ENCODE peak calls at places on chromosomes 4 and X, in six cellular contexts. One of them, this sample, is unnamed.

GRCh38 chr4:44016582-44017421 is 431.8 kb downstream of the KCTD8 start:
- DNase-seq in activated CD8-positive, alpha-beta memory T cell treated with anti-CD3 and anti-CD28 coated beads for 48 hours: no peak
- DNase-seq in small intestine: no peak
- DNase-seq in T-helper 1 cell: no peak
- DNase-seq in posterior cingulate gyrus: no peak
- DNase-seq in stimulated activated CD8-positive, alpha-beta memory T cell treated with anti-CD3 and anti-CD28 coated beads, Interleukin-7, amount 100 ng/mL, for 1 hour: no peak
- DNase-seq in this sample: peak

GRCh38 chr4:78569291-78569821 is 17.8 kb downstream of the ANXA3 start:
- DNase-seq in activated CD8-positive, alpha-beta memory T cell treated with anti-CD3 and anti-CD28 coated beads for 48 hours: no peak
- DNase-seq in small intestine: peak
- DNase-seq in T-helper 1 cell: no peak
- DNase-seq in posterior cingulate gyrus: no peak
- DNase-seq in stimulated activated CD8-positive, alpha-beta memory T cell treated with anti-CD3 and anti-CD28 coated beads, Interleukin-7, amount 100 ng/mL, for 1 hour: no peak
- DNase-seq in this sample: peak

GRCh38 chr4:165628572-165628971 is 244.5 kb upstream of the TLL1 start:
- DNase-seq in activated CD8-positive, alpha-beta memory T cell treated with anti-CD3 and anti-CD28 coated beads for 48 hours: no peak
- DNase-seq in small intestine: no peak
- DNase-seq in T-helper 1 cell: no peak
- DNase-seq in posterior cingulate gyrus: no peak
- DNase-seq in stimulated activated CD8-positive, alpha-beta memory T cell treated with anti-CD3 and anti-CD28 coated beads, Interleukin-7, amount 100 ng/mL, for 1 hour: no peak
- DNase-seq in this sample: no peak

GRCh38 chrX:15838017-15838416 is 16.6 kb downstream of the AP1S2 start:
- DNase-seq in activated CD8-positive, alpha-beta memory T cell treated with anti-CD3 and anti-CD28 coated beads for 48 hours: no peak
- DNase-seq in small intestine: no peak
- DNase-seq in T-helper 1 cell: no peak
- DNase-seq in posterior cingulate gyrus: no peak
- DNase-seq in stimulated activated CD8-positive, alpha-beta memory T cell treated with anti-CD3 and anti-CD28 coated beads, Interleukin-7, amount 100 ng/mL, for 1 hour: no peak
- DNase-seq in this sample: no peak

GRCh38 chr4:25787891-25788331 is 74.9 kb downstream of the SEL1L3 start:
- DNase-seq in activated CD8-positive, alpha-beta memory T cell treated with anti-CD3 and anti-CD28 coated beads for 48 hours: no peak
- DNase-seq in small intestine: no peak
- DNase-seq in T-helper 1 cell: no peak
- DNase-seq in posterior cingulate gyrus: no peak
- DNase-seq in stimulated activated CD8-positive, alpha-beta memory T cell treated with anti-CD3 and anti-CD28 coated beads, Interleukin-7, amount 100 ng/mL, for 1 hour: no peak
- DNase-seq in this sample: no peak

GRCh38 chr4:95549246-95550138 is 719 bp upstream of the UNC5C start:
- DNase-seq in activated CD8-positive, alpha-beta memory T cell treated with anti-CD3 and anti-CD28 coated beads for 48 hours: no peak
- DNase-seq in small intestine: peak
- DNase-seq in T-helper 1 cell: no peak
- DNase-seq in posterior cingulate gyrus: peak
- DNase-seq in stimulated activated CD8-positive, alpha-beta memory T cell treated with anti-CD3 and anti-CD28 coated beads, Interleukin-7, amount 100 ng/mL, for 1 hour: no peak
- DNase-seq in this sample: no peak

GRCh38 chr4:52260507-52261302 is 209.6 kb downstream of the SPATA18 start:
- DNase-seq in activated CD8-positive, alpha-beta memory T cell treated with anti-CD3 and anti-CD28 coated beads for 48 hours: no peak
- DNase-seq in small intestine: no peak
- DNase-seq in T-helper 1 cell: no peak
- DNase-seq in posterior cingulate gyrus: peak
- DNase-seq in stimulated activated CD8-positive, alpha-beta memory T cell treated with anti-CD3 and anti-CD28 coated beads, Interleukin-7, amount 100 ng/mL, for 1 hour: no peak
- DNase-seq in this sample: no peak

GRCh38 chr4:155411546-155411945 is 34.8 kb upstream of the MAP9 start:
- DNase-seq in activated CD8-positive, alpha-beta memory T cell treated with anti-CD3 and anti-CD28 coated beads for 48 hours: no peak
- DNase-seq in small intestine: no peak
- DNase-seq in T-helper 1 cell: no peak
- DNase-seq in posterior cingulate gyrus: no peak
- DNase-seq in stimulated activated CD8-positive, alpha-beta memory T cell treated with anti-CD3 and anti-CD28 coated beads, Interleukin-7, amount 100 ng/mL, for 1 hour: no peak
- DNase-seq in this sample: no peak

GRCh38 chr4:13268165-13268564 is 216.0 kb downstream of the RAB28 start:
- DNase-seq in activated CD8-positive, alpha-beta memory T cell treated with anti-CD3 and anti-CD28 coated beads for 48 hours: no peak
- DNase-seq in small intestine: no peak
- DNase-seq in T-helper 1 cell: no peak
- DNase-seq in posterior cingulate gyrus: no peak
- DNase-seq in stimulated activated CD8-positive, alpha-beta memory T cell treated with anti-CD3 and anti-CD28 coated beads, Interleukin-7, amount 100 ng/mL, for 1 hour: no peak
- DNase-seq in this sample: no peak

GRCh38 chr4:165877291-165877690 is 4.3 kb downstream of the TLL1 start:
- DNase-seq in activated CD8-positive, alpha-beta memory T cell treated with anti-CD3 and anti-CD28 coated beads for 48 hours: no peak
- DNase-seq in small intestine: no peak
- DNase-seq in T-helper 1 cell: no peak
- DNase-seq in posterior cingulate gyrus: no peak
- DNase-seq in stimulated activated CD8-positive, alpha-beta memory T cell treated with anti-CD3 and anti-CD28 coated beads, Interleukin-7, amount 100 ng/mL, for 1 hour: no peak
- DNase-seq in this sample: no peak

GRCh38 chrX:53714580-53715335 is 28.2 kb upstream of the HUWE1 start:
- DNase-seq in activated CD8-positive, alpha-beta memory T cell treated with anti-CD3 and anti-CD28 coated beads for 48 hours: no peak
- DNase-seq in small intestine: peak
- DNase-seq in T-helper 1 cell: peak
- DNase-seq in posterior cingulate gyrus: no peak
- DNase-seq in stimulated activated CD8-positive, alpha-beta memory T cell treated with anti-CD3 and anti-CD28 coated beads, Interleukin-7, amount 100 ng/mL, for 1 hour: peak
- DNase-seq in this sample: peak

GRCh38 chr4:113616443-113616842 is 145.1 kb downstream of the CAMK2D start:
- DNase-seq in activated CD8-positive, alpha-beta memory T cell treated with anti-CD3 and anti-CD28 coated beads for 48 hours: no peak
- DNase-seq in small intestine: peak
- DNase-seq in T-helper 1 cell: no peak
- DNase-seq in posterior cingulate gyrus: no peak
- DNase-seq in stimulated activated CD8-positive, alpha-beta memory T cell treated with anti-CD3 and anti-CD28 coated beads, Interleukin-7, amount 100 ng/mL, for 1 hour: no peak
- DNase-seq in this sample: no peak

GRCh38 chr4:143375326-143376073 is 38.8 kb downstream of the GAB1 start:
- DNase-seq in activated CD8-positive, alpha-beta memory T cell treated with anti-CD3 and anti-CD28 coated beads for 48 hours: no peak
- DNase-seq in small intestine: peak
- DNase-seq in T-helper 1 cell: no peak
- DNase-seq in posterior cingulate gyrus: peak
- DNase-seq in stimulated activated CD8-positive, alpha-beta memory T cell treated with anti-CD3 and anti-CD28 coated beads, Interleukin-7, amount 100 ng/mL, for 1 hour: no peak
- DNase-seq in this sample: no peak

GRCh38 chrX:16160729-16161128 is 6.6 kb upstream of the MAGEB17 start:
- DNase-seq in activated CD8-positive, alpha-beta memory T cell treated with anti-CD3 and anti-CD28 coated beads for 48 hours: no peak
- DNase-seq in small intestine: no peak
- DNase-seq in T-helper 1 cell: no peak
- DNase-seq in posterior cingulate gyrus: no peak
- DNase-seq in stimulated activated CD8-positive, alpha-beta memory T cell treated with anti-CD3 and anti-CD28 coated beads, Interleukin-7, amount 100 ng/mL, for 1 hour: no peak
- DNase-seq in this sample: peak

GRCh38 chr4:692771-693554 is 4.0 kb upstream of the SLC49A3 start:
- DNase-seq in activated CD8-positive, alpha-beta memory T cell treated with anti-CD3 and anti-CD28 coated beads for 48 hours: no peak
- DNase-seq in small intestine: no peak
- DNase-seq in T-helper 1 cell: no peak
- DNase-seq in posterior cingulate gyrus: no peak
- DNase-seq in stimulated activated CD8-positive, alpha-beta memory T cell treated with anti-CD3 and anti-CD28 coated beads, Interleukin-7, amount 100 ng/mL, for 1 hour: no peak
- DNase-seq in this sample: no peak

GRCh38 chr4:5165419-5166369 is 114.4 kb downstream of the STK32B start:
- DNase-seq in activated CD8-positive, alpha-beta memory T cell treated with anti-CD3 and anti-CD28 coated beads for 48 hours: no peak
- DNase-seq in small intestine: no peak
- DNase-seq in T-helper 1 cell: no peak
- DNase-seq in posterior cingulate gyrus: no peak
- DNase-seq in stimulated activated CD8-positive, alpha-beta memory T cell treated with anti-CD3 and anti-CD28 coated beads, Interleukin-7, amount 100 ng/mL, for 1 hour: no peak
- DNase-seq in this sample: no peak

GRCh38 chr4:23130845-23131244 is 438.1 kb downstream of the GBA3 start:
- DNase-seq in activated CD8-positive, alpha-beta memory T cell treated with anti-CD3 and anti-CD28 coated beads for 48 hours: no peak
- DNase-seq in small intestine: no peak
- DNase-seq in T-helper 1 cell: no peak
- DNase-seq in posterior cingulate gyrus: no peak
- DNase-seq in stimulated activated CD8-positive, alpha-beta memory T cell treated with anti-CD3 and anti-CD28 coated beads, Interleukin-7, amount 100 ng/mL, for 1 hour: no peak
- DNase-seq in this sample: no peak

GRCh38 chrX:132940727-132941162 is 17.7 kb downstream of the HS6ST2 start:
- DNase-seq in activated CD8-positive, alpha-beta memory T cell treated with anti-CD3 and anti-CD28 coated beads for 48 hours: no peak
- DNase-seq in small intestine: no peak
- DNase-seq in T-helper 1 cell: no peak
- DNase-seq in posterior cingulate gyrus: no peak
- DNase-seq in stimulated activated CD8-positive, alpha-beta memory T cell treated with anti-CD3 and anti-CD28 coated beads, Interleukin-7, amount 100 ng/mL, for 1 hour: no peak
- DNase-seq in this sample: peak

GRCh38 chrX:153934473-153935325 is at the start of gene NAA10:
- DNase-seq in activated CD8-positive, alpha-beta memory T cell treated with anti-CD3 and anti-CD28 coated beads for 48 hours: no peak
- DNase-seq in small intestine: peak
- DNase-seq in T-helper 1 cell: peak
- DNase-seq in posterior cingulate gyrus: peak
- DNase-seq in stimulated activated CD8-positive, alpha-beta memory T cell treated with anti-CD3 and anti-CD28 coated beads, Interleukin-7, amount 100 ng/mL, for 1 hour: no peak
- DNase-seq in this sample: no peak

GRCh38 chrX:134603806-134604700 is 54.2 kb downstream of the PLAC1 start:
- DNase-seq in activated CD8-positive, alpha-beta memory T cell treated with anti-CD3 and anti-CD28 coated beads for 48 hours: no peak
- DNase-seq in small intestine: no peak
- DNase-seq in T-helper 1 cell: no peak
- DNase-seq in posterior cingulate gyrus: no peak
- DNase-seq in stimulated activated CD8-positive, alpha-beta memory T cell treated with anti-CD3 and anti-CD28 coated beads, Interleukin-7, amount 100 ng/mL, for 1 hour: no peak
- DNase-seq in this sample: no peak

GRCh38 chrX:30635630-30636029 is 17.6 kb upstream of the GK start:
- DNase-seq in activated CD8-positive, alpha-beta memory T cell treated with anti-CD3 and anti-CD28 coated beads for 48 hours: no peak
- DNase-seq in small intestine: peak
- DNase-seq in T-helper 1 cell: no peak
- DNase-seq in posterior cingulate gyrus: no peak
- DNase-seq in stimulated activated CD8-positive, alpha-beta memory T cell treated with anti-CD3 and anti-CD28 coated beads, Interleukin-7, amount 100 ng/mL, for 1 hour: no peak
- DNase-seq in this sample: no peak

GRCh38 chr4:73859614-73860088 is 6.6 kb downstream of the PF4V1 start:
- DNase-seq in activated CD8-positive, alpha-beta memory T cell treated with anti-CD3 and anti-CD28 coated beads for 48 hours: no peak
- DNase-seq in small intestine: peak
- DNase-seq in T-helper 1 cell: no peak
- DNase-seq in posterior cingulate gyrus: no peak
- DNase-seq in stimulated activated CD8-positive, alpha-beta memory T cell treated with anti-CD3 and anti-CD28 coated beads, Interleukin-7, amount 100 ng/mL, for 1 hour: no peak
- DNase-seq in this sample: no peak

GRCh38 chrX:39677987-39678840 is 419.5 kb downstream of the BCOR start:
- DNase-seq in activated CD8-positive, alpha-beta memory T cell treated with anti-CD3 and anti-CD28 coated beads for 48 hours: no peak
- DNase-seq in small intestine: no peak
- DNase-seq in T-helper 1 cell: no peak
- DNase-seq in posterior cingulate gyrus: peak
- DNase-seq in stimulated activated CD8-positive, alpha-beta memory T cell treated with anti-CD3 and anti-CD28 coated beads, Interleukin-7, amount 100 ng/mL, for 1 hour: no peak
- DNase-seq in this sample: no peak

GRCh38 chrX:154654372-154654771 is 993 bp upstream of the CTAG2 start:
- DNase-seq in activated CD8-positive, alpha-beta memory T cell treated with anti-CD3 and anti-CD28 coated beads for 48 hours: no peak
- DNase-seq in small intestine: no peak
- DNase-seq in T-helper 1 cell: no peak
- DNase-seq in posterior cingulate gyrus: no peak
- DNase-seq in stimulated activated CD8-positive, alpha-beta memory T cell treated with anti-CD3 and anti-CD28 coated beads, Interleukin-7, amount 100 ng/mL, for 1 hour: no peak
- DNase-seq in this sample: no peak

GRCh38 chrX:11066812-11067211 is 44.3 kb upstream of the HCCS start:
- DNase-seq in activated CD8-positive, alpha-beta memory T cell treated with anti-CD3 and anti-CD28 coated beads for 48 hours: no peak
- DNase-seq in small intestine: no peak
- DNase-seq in T-helper 1 cell: no peak
- DNase-seq in posterior cingulate gyrus: no peak
- DNase-seq in stimulated activated CD8-positive, alpha-beta memory T cell treated with anti-CD3 and anti-CD28 coated beads, Interleukin-7, amount 100 ng/mL, for 1 hour: no peak
- DNase-seq in this sample: no peak

GRCh38 chrX:105150557-105150956 is 69.9 kb downstream of the TEX13A start:
- DNase-seq in activated CD8-positive, alpha-beta memory T cell treated with anti-CD3 and anti-CD28 coated beads for 48 hours: no peak
- DNase-seq in small intestine: no peak
- DNase-seq in T-helper 1 cell: no peak
- DNase-seq in posterior cingulate gyrus: no peak
- DNase-seq in stimulated activated CD8-positive, alpha-beta memory T cell treated with anti-CD3 and anti-CD28 coated beads, Interleukin-7, amount 100 ng/mL, for 1 hour: no peak
- DNase-seq in this sample: peak

GRCh38 chrX:40340116-40340515 is 240.7 kb upstream of the ATP6AP2 start:
- DNase-seq in activated CD8-positive, alpha-beta memory T cell treated with anti-CD3 and anti-CD28 coated beads for 48 hours: no peak
- DNase-seq in small intestine: no peak
- DNase-seq in T-helper 1 cell: no peak
- DNase-seq in posterior cingulate gyrus: no peak
- DNase-seq in stimulated activated CD8-positive, alpha-beta memory T cell treated with anti-CD3 and anti-CD28 coated beads, Interleukin-7, amount 100 ng/mL, for 1 hour: no peak
- DNase-seq in this sample: no peak

GRCh38 chr4:169420291-169420690 is 149.5 kb upstream of the SH3RF1 start:
- DNase-seq in activated CD8-positive, alpha-beta memory T cell treated with anti-CD3 and anti-CD28 coated beads for 48 hours: no peak
- DNase-seq in small intestine: no peak
- DNase-seq in T-helper 1 cell: no peak
- DNase-seq in posterior cingulate gyrus: no peak
- DNase-seq in stimulated activated CD8-positive, alpha-beta memory T cell treated with anti-CD3 and anti-CD28 coated beads, Interleukin-7, amount 100 ng/mL, for 1 hour: no peak
- DNase-seq in this sample: no peak

GRCh38 chr4:56674984-56675383 is 6.1 kb downstream of the HOPX start:
- DNase-seq in activated CD8-positive, alpha-beta memory T cell treated with anti-CD3 and anti-CD28 coated beads for 48 hours: no peak
- DNase-seq in small intestine: peak
- DNase-seq in T-helper 1 cell: no peak
- DNase-seq in posterior cingulate gyrus: no peak
- DNase-seq in stimulated activated CD8-positive, alpha-beta memory T cell treated with anti-CD3 and anti-CD28 coated beads, Interleukin-7, amount 100 ng/mL, for 1 hour: no peak
- DNase-seq in this sample: no peak

GRCh38 chr4:184196730-184197355 is 20.8 kb downstream of the ENPP6 start:
- DNase-seq in activated CD8-positive, alpha-beta memory T cell treated with anti-CD3 and anti-CD28 coated beads for 48 hours: no peak
- DNase-seq in small intestine: no peak
- DNase-seq in T-helper 1 cell: no peak
- DNase-seq in posterior cingulate gyrus: no peak
- DNase-seq in stimulated activated CD8-positive, alpha-beta memory T cell treated with anti-CD3 and anti-CD28 coated beads, Interleukin-7, amount 100 ng/mL, for 1 hour: no peak
- DNase-seq in this sample: peak

GRCh38 chr4:749771-750666 is 44.4 kb downstream of the PCGF3 start:
- DNase-seq in activated CD8-positive, alpha-beta memory T cell treated with anti-CD3 and anti-CD28 coated beads for 48 hours: no peak
- DNase-seq in small intestine: no peak
- DNase-seq in T-helper 1 cell: no peak
- DNase-seq in posterior cingulate gyrus: no peak
- DNase-seq in stimulated activated CD8-positive, alpha-beta memory T cell treated with anti-CD3 and anti-CD28 coated beads, Interleukin-7, amount 100 ng/mL, for 1 hour: no peak
- DNase-seq in this sample: no peak

GRCh38 chrX:30612250-30612655 is 34.7 kb upstream of the TASL start:
- DNase-seq in activated CD8-positive, alpha-beta memory T cell treated with anti-CD3 and anti-CD28 coated beads for 48 hours: no peak
- DNase-seq in small intestine: peak
- DNase-seq in T-helper 1 cell: no peak
- DNase-seq in posterior cingulate gyrus: no peak
- DNase-seq in stimulated activated CD8-positive, alpha-beta memory T cell treated with anti-CD3 and anti-CD28 coated beads, Interleukin-7, amount 100 ng/mL, for 1 hour: no peak
- DNase-seq in this sample: no peak

GRCh38 chr4:126992910-126993309 is 639.8 kb upstream of the INTU start:
- DNase-seq in activated CD8-positive, alpha-beta memory T cell treated with anti-CD3 and anti-CD28 coated beads for 48 hours: no peak
- DNase-seq in small intestine: no peak
- DNase-seq in T-helper 1 cell: no peak
- DNase-seq in posterior cingulate gyrus: no peak
- DNase-seq in stimulated activated CD8-positive, alpha-beta memory T cell treated with anti-CD3 and anti-CD28 coated beads, Interleukin-7, amount 100 ng/mL, for 1 hour: no peak
- DNase-seq in this sample: no peak

GRCh38 chrX:489805-490204 is 103.1 kb upstream of the PPP2R3B start:
- DNase-seq in activated CD8-positive, alpha-beta memory T cell treated with anti-CD3 and anti-CD28 coated beads for 48 hours: no peak
- DNase-seq in small intestine: no peak
- DNase-seq in T-helper 1 cell: no peak
- DNase-seq in posterior cingulate gyrus: no peak
- DNase-seq in stimulated activated CD8-positive, alpha-beta memory T cell treated with anti-CD3 and anti-CD28 coated beads, Interleukin-7, amount 100 ng/mL, for 1 hour: no peak
- DNase-seq in this sample: no peak

GRCh38 chr4:128915544-128915943 is 106.0 kb downstream of the JADE1 start:
- DNase-seq in activated CD8-positive, alpha-beta memory T cell treated with anti-CD3 and anti-CD28 coated beads for 48 hours: no peak
- DNase-seq in small intestine: no peak
- DNase-seq in T-helper 1 cell: no peak
- DNase-seq in posterior cingulate gyrus: no peak
- DNase-seq in stimulated activated CD8-positive, alpha-beta memory T cell treated with anti-CD3 and anti-CD28 coated beads, Interleukin-7, amount 100 ng/mL, for 1 hour: no peak
- DNase-seq in this sample: no peak